ENCODE peak calls at places on chromosomes 16 and 17, in nine cellular contexts. One of them, this sample, is unnamed.

GRCh38 chr17:1764274-1764673 is 2.4 kb downstream of the SERPINF1 start:
- DNase-seq in heart left ventricle: peak; percentile 89
- DNase-seq in heart right ventricle: peak; percentile 71
- DNase-seq in endodermal cell: no peak
- DNase-seq in A549: no peak
- DNase-seq in left lung: peak; percentile 86
- DNase-seq in H1: no peak
- DNase-seq in transverse colon: peak; percentile 84
- DNase-seq in CD8-positive, alpha-beta T cell: peak; percentile 70
- DNase-seq in this sample: no peak

GRCh38 chr17:40190197-40191021 is 13.1 kb downstream of the RAPGEFL1 start:
- DNase-seq in transverse colon: no peak
- DNase-seq in H1: no peak
- DNase-seq in heart right ventricle: no peak
- DNase-seq in left lung: no peak
- DNase-seq in endodermal cell: peak; percentile 94
- DNase-seq in A549: peak; percentile 70
- DNase-seq in heart left ventricle: no peak
- DNase-seq in CD8-positive, alpha-beta T cell: peak; percentile 27
- DNase-seq in this sample: peak; percentile 34

GRCh38 chr16:11980167-11980844 is 3.8 kb downstream of the SNX29 start:
- DNase-seq in left lung: no peak
- DNase-seq in CD8-positive, alpha-beta T cell: no peak
- DNase-seq in endodermal cell: no peak
- DNase-seq in heart right ventricle: no peak
- DNase-seq in transverse colon: no peak
- DNase-seq in H1: no peak
- DNase-seq in A549: no peak
- DNase-seq in heart left ventricle: no peak
- DNase-seq in this sample: no peak

GRCh38 chr17:62994931-62995330 is 28.9 kb downstream of the TANC2 start:
- DNase-seq in H1: no peak
- DNase-seq in endodermal cell: no peak
- DNase-seq in heart right ventricle: no peak
- DNase-seq in transverse colon: no peak
- DNase-seq in heart left ventricle: no peak
- DNase-seq in A549: no peak
- DNase-seq in left lung: no peak
- DNase-seq in CD8-positive, alpha-beta T cell: no peak
- DNase-seq in this sample: peak; percentile 49

GRCh38 chr17:65885484-65885883 is 306.4 kb downstream of the CEP112 start:
- DNase-seq in endodermal cell: no peak
- DNase-seq in transverse colon: no peak
- DNase-seq in heart right ventricle: no peak
- DNase-seq in H1: no peak
- DNase-seq in CD8-positive, alpha-beta T cell: no peak
- DNase-seq in left lung: no peak
- DNase-seq in heart left ventricle: no peak
- DNase-seq in A549: no peak
- DNase-seq in this sample: no peak

GRCh38 chr17:38452719-38453118 is 24.5 kb downstream of the ARHGAP23 start:
- DNase-seq in CD8-positive, alpha-beta T cell: no peak
- DNase-seq in A549: no peak
- DNase-seq in left lung: no peak
- DNase-seq in heart left ventricle: no peak
- DNase-seq in endodermal cell: peak; percentile 79
- DNase-seq in H1: no peak
- DNase-seq in heart right ventricle: no peak
- DNase-seq in transverse colon: no peak
- DNase-seq in this sample: no peak

GRCh38 chr17:13978478-13978877 is 90.8 kb upstream of the COX10 start:
- DNase-seq in transverse colon: no peak
- DNase-seq in heart left ventricle: no peak
- DNase-seq in left lung: no peak
- DNase-seq in endodermal cell: no peak
- DNase-seq in A549: no peak
- DNase-seq in H1: no peak
- DNase-seq in CD8-positive, alpha-beta T cell: no peak
- DNase-seq in heart right ventricle: no peak
- DNase-seq in this sample: no peak

GRCh38 chr17:32588982-32589381 is 102.2 kb downstream of the CDK5R1 start:
- DNase-seq in transverse colon: no peak
- DNase-seq in endodermal cell: peak; percentile 84
- DNase-seq in A549: peak; percentile 34
- DNase-seq in heart right ventricle: no peak
- DNase-seq in heart left ventricle: no peak
- DNase-seq in left lung: no peak
- DNase-seq in H1: no peak
- DNase-seq in CD8-positive, alpha-beta T cell: no peak
- DNase-seq in this sample: no peak

GRCh38 chr16:8623634-8624033 is 2.1 kb downstream of the METTL22 start:
- DNase-seq in CD8-positive, alpha-beta T cell: no peak
- DNase-seq in A549: no peak
- DNase-seq in left lung: no peak
- DNase-seq in H1: no peak
- DNase-seq in heart left ventricle: no peak
- DNase-seq in endodermal cell: no peak
- DNase-seq in heart right ventricle: no peak
- DNase-seq in transverse colon: no peak
- DNase-seq in this sample: no peak

GRCh38 chr16:25033852-25034251 is 18.7 kb upstream of the ARHGAP17 start:
- DNase-seq in endodermal cell: no peak
- DNase-seq in transverse colon: no peak
- DNase-seq in A549: no peak
- DNase-seq in H1: no peak
- DNase-seq in heart left ventricle: no peak
- DNase-seq in left lung: no peak
- DNase-seq in CD8-positive, alpha-beta T cell: no peak
- DNase-seq in heart right ventricle: no peak
- DNase-seq in this sample: no peak

GRCh38 chr17:50835563-50836231 is at the start of gene WFIKKN2:
- DNase-seq in heart right ventricle: no peak
- DNase-seq in left lung: no peak
- DNase-seq in CD8-positive, alpha-beta T cell: no peak
- DNase-seq in endodermal cell: no peak
- DNase-seq in H1: no peak
- DNase-seq in transverse colon: peak; percentile 26
- DNase-seq in A549: no peak
- DNase-seq in heart left ventricle: no peak
- DNase-seq in this sample: no peak

GRCh38 chr17:33014751-33015150 is 23.1 kb downstream of the SPACA3 start:
- DNase-seq in endodermal cell: peak; percentile 39
- DNase-seq in left lung: no peak
- DNase-seq in transverse colon: no peak
- DNase-seq in A549: peak; percentile 22
- DNase-seq in H1: no peak
- DNase-seq in heart right ventricle: no peak
- DNase-seq in heart left ventricle: no peak
- DNase-seq in CD8-positive, alpha-beta T cell: no peak
- DNase-seq in this sample: no peak

GRCh38 chr17:78712043-78712442 is 70.0 kb downstream of the CYTH1 start:
- DNase-seq in A549: no peak
- DNase-seq in heart right ventricle: no peak
- DNase-seq in CD8-positive, alpha-beta T cell: no peak
- DNase-seq in endodermal cell: no peak
- DNase-seq in left lung: no peak
- DNase-seq in H1: no peak
- DNase-seq in heart left ventricle: no peak
- DNase-seq in transverse colon: no peak
- DNase-seq in this sample: no peak
- H3K27ac ChIP-seq in A549: no peak overlapping the region
- H3K27ac ChIP-seq in heart right ventricle: no peak overlapping the region
- H3K27ac ChIP-seq in CD8-positive, alpha-beta T cell: no peak overlapping the region
- H3K27ac ChIP-seq in endodermal cell: no peak overlapping the region
- H3K27ac ChIP-seq in left lung: no peak overlapping the region
- H3K27ac ChIP-seq in H1: no peak overlapping the region
- H3K27ac ChIP-seq in heart left ventricle: no peak overlapping the region
- H3K27ac ChIP-seq in transverse colon: no peak overlapping the region
- H3K27ac ChIP-seq in this sample: no peak overlapping the region

DNA sequence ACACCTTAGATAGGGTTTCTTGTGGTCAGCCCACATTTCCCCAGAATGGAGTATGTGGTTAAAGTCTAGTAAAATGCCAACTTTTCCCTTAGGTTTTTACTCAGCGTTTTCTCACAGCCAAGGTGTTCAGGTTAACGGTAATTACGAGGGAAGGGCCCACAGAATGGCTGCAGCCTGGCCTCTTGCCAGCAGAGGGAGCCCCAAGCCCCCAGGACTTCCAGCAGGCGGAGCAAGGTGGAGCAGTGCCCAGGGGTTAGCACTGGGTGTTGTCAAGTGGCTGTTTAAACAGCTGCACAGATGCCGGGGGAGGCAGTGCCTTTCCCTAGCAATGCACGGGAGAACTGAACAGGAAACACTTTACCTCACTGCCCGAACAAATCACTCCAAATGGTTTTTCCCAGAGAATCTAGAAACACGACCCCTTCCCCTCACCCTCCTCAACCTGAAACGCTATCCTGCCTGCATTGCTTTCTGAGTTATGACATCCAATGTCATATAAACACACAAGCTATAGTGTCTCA is 6.6 kb downstream of the PHB1 start:
- DNase-seq in endodermal cell: peak; percentile 99
- DNase-seq in A549: peak; percentile 82
- DNase-seq in left lung: peak; percentile 91
- DNase-seq in H1: peak; percentile 70
- DNase-seq in heart right ventricle: peak; percentile 68
- DNase-seq in CD8-positive, alpha-beta T cell: peak; percentile 87
- DNase-seq in heart left ventricle: peak; percentile 55
- DNase-seq in transverse colon: peak; percentile 91
- DNase-seq in this sample: peak; percentile 62
- TF ChIP-seq CTCF in endodermal cell: peak; percentile 99
- TF ChIP-seq CTCF in A549: peak; percentile 100
- TF ChIP-seq CTCF in left lung: peak; percentile 57
- TF ChIP-seq CTCF in H1: peak; percentile 95
- TF ChIP-seq CTCF in heart right ventricle: peak; percentile 66
- TF ChIP-seq CTCF in CD8-positive, alpha-beta T cell: peak; percentile 94
- TF ChIP-seq CTCF in heart left ventricle: peak; percentile 70
- TF ChIP-seq CTCF in transverse colon: peak; percentile 94
- TF ChIP-seq CTCF in this sample: peak; percentile 77

GRCh38 chr17:36592316-36592710 is 634 bp downstream of the DHRS11 start:
- DNase-seq in heart left ventricle: peak; percentile 40
- DNase-seq in endodermal cell: peak; percentile 88
- DNase-seq in H1: no peak
- DNase-seq in A549: no peak
- DNase-seq in transverse colon: peak; percentile 33
- DNase-seq in heart right ventricle: peak; percentile 23
- DNase-seq in CD8-positive, alpha-beta T cell: no peak
- DNase-seq in left lung: no peak
- DNase-seq in this sample: peak; percentile 23

GRCh38 chr17:36591434-36592315 is at the start of gene DHRS11:
- DNase-seq in heart left ventricle: peak; percentile 89
- DNase-seq in transverse colon: peak; percentile 90
- DNase-seq in left lung: peak; percentile 97
- DNase-seq in H1: peak; percentile 46
- DNase-seq in heart right ventricle: peak; percentile 90
- DNase-seq in CD8-positive, alpha-beta T cell: peak; percentile 77
- DNase-seq in A549: peak; percentile 73
- DNase-seq in endodermal cell: peak; percentile 98
- DNase-seq in this sample: peak; percentile 80

GRCh38 chr17:36592711-36593321 is 1.1 kb downstream of the DHRS11 start:
- DNase-seq in heart left ventricle: no peak
- DNase-seq in left lung: no peak
- DNase-seq in heart right ventricle: no peak
- DNase-seq in endodermal cell: no peak
- DNase-seq in A549: no peak
- DNase-seq in transverse colon: peak; percentile 75
- DNase-seq in CD8-positive, alpha-beta T cell: no peak
- DNase-seq in H1: no peak
- DNase-seq in this sample: no peak

GRCh38 chr17:36593651-36594316 is 2.1 kb downstream of the DHRS11 start:
- DNase-seq in endodermal cell: no peak
- DNase-seq in A549: no peak
- DNase-seq in heart left ventricle: no peak
- DNase-seq in heart right ventricle: no peak
- DNase-seq in CD8-positive, alpha-beta T cell: no peak
- DNase-seq in H1: no peak
- DNase-seq in transverse colon: peak; percentile 30
- DNase-seq in left lung: no peak
- DNase-seq in this sample: no peak

DNA sequence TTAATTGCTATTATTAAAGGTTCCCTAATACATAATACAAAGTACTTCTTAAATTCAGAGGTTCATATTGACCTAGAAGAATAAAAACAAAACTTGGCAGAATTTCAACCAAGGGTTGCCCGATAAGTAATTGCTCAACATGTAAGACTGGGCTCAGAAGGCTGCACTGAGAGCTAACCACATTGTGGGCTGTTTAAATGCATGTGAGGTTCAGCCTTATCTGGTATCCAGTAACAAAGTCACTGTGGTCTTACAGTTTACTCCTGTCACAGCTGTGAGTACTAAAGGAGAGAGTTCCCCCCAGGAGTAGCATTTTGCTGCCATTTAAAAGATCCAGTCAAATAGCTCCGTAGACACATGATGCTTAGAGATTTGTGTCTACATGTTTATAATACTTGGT is 1.6 kb upstream of the DHRS11 start:
- DNase-seq in transverse colon: no peak
- DNase-seq in endodermal cell: no peak
- DNase-seq in A549: no peak
- DNase-seq in left lung: no peak
- DNase-seq in heart left ventricle: no peak
- DNase-seq in CD8-positive, alpha-beta T cell: no peak
- DNase-seq in H1: no peak
- DNase-seq in heart right ventricle: no peak
- DNase-seq in this sample: peak; percentile 88
- H3K27ac ChIP-seq in transverse colon: no peak overlapping the region
- H3K27ac ChIP-seq in endodermal cell: no peak overlapping the region
- H3K27ac ChIP-seq in A549: no peak overlapping the region
- H3K27ac ChIP-seq in left lung: no peak overlapping the region
- H3K27ac ChIP-seq in heart left ventricle: no peak overlapping the region
- H3K27ac ChIP-seq in CD8-positive, alpha-beta T cell: no peak overlapping the region
- H3K27ac ChIP-seq in H1: no peak overlapping the region
- H3K27ac ChIP-seq in heart right ventricle: no peak overlapping the region
- H3K27ac ChIP-seq in this sample: no peak overlapping the region

GRCh38 chr17:67993153-67993997 is 2.9 kb downstream of the C17orf58 start:
- DNase-seq in heart right ventricle: peak; percentile 89
- DNase-seq in endodermal cell: peak; percentile 94
- DNase-seq in H1: no peak
- DNase-seq in A549: peak; percentile 90
- DNase-seq in transverse colon: peak; percentile 85
- DNase-seq in CD8-positive, alpha-beta T cell: peak; percentile 65
- DNase-seq in left lung: peak; percentile 94
- DNase-seq in heart left ventricle: peak; percentile 87
- DNase-seq in this sample: peak; percentile 91

GRCh38 chr17:67998466-67998865 is 2.2 kb upstream of the C17orf58 start:
- DNase-seq in endodermal cell: no peak
- DNase-seq in CD8-positive, alpha-beta T cell: no peak
- DNase-seq in A549: no peak
- DNase-seq in H1: no peak
- DNase-seq in left lung: no peak
- DNase-seq in heart left ventricle: no peak
- DNase-seq in heart right ventricle: no peak
- DNase-seq in transverse colon: no peak
- DNase-seq in this sample: no peak

GRCh38 chr17:67994827-67995567 is 1.3 kb downstream of the C17orf58 start:
- DNase-seq in endodermal cell: peak; percentile 53
- DNase-seq in transverse colon: no peak
- DNase-seq in CD8-positive, alpha-beta T cell: no peak
- DNase-seq in A549: peak; percentile 39
- DNase-seq in H1: no peak
- DNase-seq in left lung: no peak
- DNase-seq in heart left ventricle: no peak
- DNase-seq in heart right ventricle: no peak
- DNase-seq in this sample: no peak

GRCh38 chr17:67993998-67994361 is 2.3 kb downstream of the C17orf58 start:
- DNase-seq in left lung: no peak
- DNase-seq in heart left ventricle: no peak
- DNase-seq in A549: no peak
- DNase-seq in endodermal cell: no peak
- DNase-seq in H1: no peak
- DNase-seq in transverse colon: no peak
- DNase-seq in CD8-positive, alpha-beta T cell: no peak
- DNase-seq in heart right ventricle: no peak
- DNase-seq in this sample: peak; percentile 21

GRCh38 chr17:67995568-67996191 is 589 bp downstream of the C17orf58 start:
- DNase-seq in A549: no peak
- DNase-seq in left lung: no peak
- DNase-seq in endodermal cell: peak; percentile 85
- DNase-seq in CD8-positive, alpha-beta T cell: peak; percentile 29
- DNase-seq in heart right ventricle: peak; percentile 48
- DNase-seq in transverse colon: peak; percentile 19
- DNase-seq in heart left ventricle: no peak
- DNase-seq in H1: no peak
- DNase-seq in this sample: peak; percentile 52
- TF ChIP-seq CTCF in A549: no peak
- TF ChIP-seq CTCF in left lung: no peak
- TF ChIP-seq CTCF in endodermal cell: no peak
- TF ChIP-seq CTCF in CD8-positive, alpha-beta T cell: no peak
- TF ChIP-seq CTCF in heart right ventricle: no peak
- TF ChIP-seq CTCF in transverse colon: no peak
- TF ChIP-seq CTCF in heart left ventricle: peak; percentile 15
- TF ChIP-seq CTCF in H1: no peak
- TF ChIP-seq CTCF in this sample: peak; percentile 6

This sample was measured in cardiac muscle cell.